ENCODE peak calls at places on chromosome 13, in four cellular contexts. L, Q, N and U are unnamed samples.

GRCh38 chr13:98710521-98710920 is 42.0 kb downstream of the SLC15A1 start:
- DNase-seq in Q (no peak), L (no peak), N (no peak), U (no peak)

GRCh38 chr13:42997381-42997780 is 5.3 kb upstream of the EPSTI1 start:
- DNase-seq in N (no peak), L (peak; percentile 45), Q (no peak), U (no peak)

GRCh38 chr13:59319276-59319675 is 844.5 kb downstream of the DIAPH3 start:
- DNase-seq in N (no peak), L (no peak), Q (no peak), U (no peak)

GRCh38 chr13:96994030-96994848 is at the start of gene OXGR1:
- DNase-seq in Q (peak; percentile 14), N (no peak), L (no peak), U (peak; percentile 11)

GRCh38 chr13:112822851-112823250 is 133.0 kb downstream of the ATP11A start:
- DNase-seq in Q (no peak), N (no peak), L (no peak), U (no peak)

GRCh38 chr13:90355162-90355751 is 992.2 kb upstream of the MIR17HG start:
- DNase-seq in N (no peak), Q (no peak), L (no peak), U (no peak)

GRCh38 chr13:46160474-46161066 is 21.4 kb downstream of the LCP1 start:
- DNase-seq in L (peak; percentile 18), N (no peak), Q (no peak), U (peak; percentile 49)

GRCh38 chr13:98957731-98958442 is 20.0 kb downstream of the DOCK9 start:
- DNase-seq in Q (no peak), L (no peak), N (no peak), U (no peak)

GRCh38 chr13:27978301-27978968 is 9.3 kb upstream of the CDX2 start:
- DNase-seq in Q (no peak), L (no peak), N (no peak), U (no peak)

GRCh38 chr13:50911051-50911690 is 1.6 kb downstream of the RNASEH2B start:
- DNase-seq in Q (no peak), L (no peak), N (no peak), U (no peak)

GRCh38 chr13:110245421-110245899 is 61.5 kb downstream of the COL4A1 start:
- DNase-seq in L (no peak), Q (no peak), N (no peak), U (no peak)

GRCh38 chr13:75636339-75637095 is 387 bp downstream of the LMO7 start:
- DNase-seq in Q (peak; percentile 10), L (no peak), N (no peak), U (peak; percentile 46)

GRCh38 chr13:98944336-98944735 is 33.5 kb downstream of the DOCK9 start:
- DNase-seq in L (no peak), Q (no peak), N (no peak), U (no peak)

GRCh38 chr13:84816567-84817133 is 934.4 kb upstream of the SLITRK1 start:
- DNase-seq in L (no peak), N (no peak), Q (no peak), U (no peak)

GRCh38 chr13:36297600-36298338 is at the start of gene CCDC169:
- DNase-seq in L (peak; percentile 48), N (peak; percentile 28), Q (peak; percentile 51), U (peak; percentile 77)

GRCh38 chr13:77136902-77137420 is 110.0 kb upstream of the FBXL3 start:
- DNase-seq in Q (no peak), N (no peak), L (peak; percentile 88), U (peak; percentile 1)